ENCODE peak calls at places on chromosomes 13 and 19, in six cellular contexts. One of them, this sample, is unnamed. For H3K27me3 and H3K4me1, the result is how much of the 10 kb centered on the place peaks cover.

GRCh38 chr13:30735025-30735967 is at the start of gene ALOX5AP:
- DNase-seq in left ventricle myocardium inferior: no peak
- DNase-seq in psoas muscle: no peak
- DNase-seq in CD4-positive, alpha-beta memory T cell: peak
- DNase-seq in thyroid gland: no peak
- DNase-seq in heart left ventricle: no peak
- DNase-seq in this sample: no peak

GRCh38 chr13:114257014-114257413 is 22.3 kb downstream of the CDC16 start:
- DNase-seq in left ventricle myocardium inferior: no peak
- DNase-seq in psoas muscle: no peak
- DNase-seq in CD4-positive, alpha-beta memory T cell: no peak
- DNase-seq in thyroid gland: no peak
- DNase-seq in heart left ventricle: no peak
- DNase-seq in this sample: no peak

GRCh38 chr19:4338441-4339350 is at the start of gene STAP2:
- DNase-seq in left ventricle myocardium inferior: no peak
- DNase-seq in psoas muscle: no peak
- DNase-seq in CD4-positive, alpha-beta memory T cell: no peak
- DNase-seq in thyroid gland: peak
- DNase-seq in heart left ventricle: no peak
- DNase-seq in this sample: no peak

GRCh38 chr13:20812890-20813289 is 39.1 kb upstream of the EEF1AKMT1 start:
- DNase-seq in left ventricle myocardium inferior: no peak
- DNase-seq in psoas muscle: no peak
- DNase-seq in CD4-positive, alpha-beta memory T cell: no peak
- DNase-seq in thyroid gland: no peak
- DNase-seq in heart left ventricle: no peak
- DNase-seq in this sample: no peak

GRCh38 chr19:55213547-55213946 is 4.2 kb upstream of the PTPRH start:
- DNase-seq in left ventricle myocardium inferior: no peak
- DNase-seq in psoas muscle: no peak
- DNase-seq in CD4-positive, alpha-beta memory T cell: no peak
- DNase-seq in thyroid gland: no peak
- DNase-seq in heart left ventricle: no peak
- DNase-seq in this sample: no peak

GRCh38 chr13:46146898-46147297 is 35.1 kb downstream of the LCP1 start:
- DNase-seq in left ventricle myocardium inferior: no peak
- DNase-seq in psoas muscle: no peak
- DNase-seq in CD4-positive, alpha-beta memory T cell: no peak
- DNase-seq in thyroid gland: no peak
- DNase-seq in heart left ventricle: no peak
- DNase-seq in this sample: no peak

GRCh38 chr19:39046037-39046821 is 13.9 kb upstream of the FBXO27 start:
- DNase-seq in left ventricle myocardium inferior: no peak
- DNase-seq in psoas muscle: no peak
- DNase-seq in CD4-positive, alpha-beta memory T cell: no peak
- DNase-seq in thyroid gland: no peak
- DNase-seq in heart left ventricle: no peak
- DNase-seq in this sample: no peak

GRCh38 chr13:67238277-67238859 is 8.2 kb upstream of the PCDH9 start:
- DNase-seq in left ventricle myocardium inferior: no peak
- DNase-seq in psoas muscle: no peak
- DNase-seq in CD4-positive, alpha-beta memory T cell: no peak
- DNase-seq in thyroid gland: no peak
- DNase-seq in heart left ventricle: no peak
- DNase-seq in this sample: no peak

GRCh38 chr13:103638706-103639105 is 572.5 kb upstream of the SLC10A2 start:
- DNase-seq in left ventricle myocardium inferior: no peak
- DNase-seq in psoas muscle: no peak
- DNase-seq in CD4-positive, alpha-beta memory T cell: no peak
- DNase-seq in thyroid gland: no peak
- DNase-seq in heart left ventricle: peak
- DNase-seq in this sample: no peak

GRCh38 chr19:45322744-45323281 is at the start of gene CKM:
- DNase-seq in left ventricle myocardium inferior: peak
- DNase-seq in psoas muscle: peak
- DNase-seq in CD4-positive, alpha-beta memory T cell: no peak
- DNase-seq in thyroid gland: no peak
- DNase-seq in heart left ventricle: peak
- DNase-seq in this sample: peak

GRCh38 chr13:49789961-49790360 is 2.5 kb downstream of the KPNA3 start:
- DNase-seq in left ventricle myocardium inferior: no peak
- DNase-seq in psoas muscle: no peak
- DNase-seq in CD4-positive, alpha-beta memory T cell: no peak
- DNase-seq in thyroid gland: no peak
- DNase-seq in heart left ventricle: no peak
- DNase-seq in this sample: no peak

GRCh38 chr13:80477641-80478443 is 136.9 kb upstream of the SPRY2 start:
- DNase-seq in left ventricle myocardium inferior: no peak
- DNase-seq in psoas muscle: no peak
- DNase-seq in CD4-positive, alpha-beta memory T cell: no peak
- DNase-seq in thyroid gland: no peak
- DNase-seq in heart left ventricle: no peak
- DNase-seq in this sample: no peak

GRCh38 chr19:32269831-32270230 is 75.6 kb upstream of the ZNF507 start:
- DNase-seq in left ventricle myocardium inferior: no peak
- DNase-seq in psoas muscle: no peak
- DNase-seq in CD4-positive, alpha-beta memory T cell: no peak
- DNase-seq in thyroid gland: no peak
- DNase-seq in heart left ventricle: no peak
- DNase-seq in this sample: no peak

GRCh38 chr19:35207391-35207871 is 21.1 kb downstream of the FAM187B start:
- DNase-seq in left ventricle myocardium inferior: no peak
- DNase-seq in psoas muscle: no peak
- DNase-seq in CD4-positive, alpha-beta memory T cell: peak
- DNase-seq in thyroid gland: no peak
- DNase-seq in heart left ventricle: peak
- DNase-seq in this sample: no peak

GRCh38 chr13:91277013-91277676 is 70.3 kb upstream of the MIR17HG start:
- DNase-seq in left ventricle myocardium inferior: no peak
- DNase-seq in psoas muscle: no peak
- DNase-seq in CD4-positive, alpha-beta memory T cell: no peak
- DNase-seq in thyroid gland: no peak
- DNase-seq in heart left ventricle: no peak
- DNase-seq in this sample: no peak

GRCh38 chr13:110907951-110908898 is 6.6 kb downstream of the ANKRD10 start:
- DNase-seq in left ventricle myocardium inferior: no peak
- DNase-seq in psoas muscle: no peak
- DNase-seq in CD4-positive, alpha-beta memory T cell: no peak
- DNase-seq in thyroid gland: peak
- DNase-seq in heart left ventricle: no peak
- DNase-seq in this sample: no peak

GRCh38 chr13:97392020-97392419 is 41.9 kb upstream of the RAP2A start:
- DNase-seq in left ventricle myocardium inferior: no peak
- DNase-seq in psoas muscle: no peak
- DNase-seq in CD4-positive, alpha-beta memory T cell: no peak
- DNase-seq in thyroid gland: no peak
- DNase-seq in heart left ventricle: no peak
- DNase-seq in this sample: no peak

GRCh38 chr13:68025604-68026003 is 795.5 kb upstream of the PCDH9 start:
- DNase-seq in left ventricle myocardium inferior: no peak
- DNase-seq in psoas muscle: no peak
- DNase-seq in CD4-positive, alpha-beta memory T cell: no peak
- DNase-seq in thyroid gland: no peak
- DNase-seq in heart left ventricle: no peak
- DNase-seq in this sample: no peak

GRCh38 chr19:49065905-49066512 is 1.4 kb upstream of the NTF4 start:
- DNase-seq in left ventricle myocardium inferior: no peak
- DNase-seq in psoas muscle: peak
- DNase-seq in CD4-positive, alpha-beta memory T cell: no peak
- DNase-seq in thyroid gland: no peak
- DNase-seq in heart left ventricle: no peak
- DNase-seq in this sample: no peak

GRCh38 chr13:68304287-68304893 is 1074.3 kb upstream of the PCDH9 start:
- DNase-seq in left ventricle myocardium inferior: no peak
- DNase-seq in psoas muscle: no peak
- DNase-seq in CD4-positive, alpha-beta memory T cell: no peak
- DNase-seq in thyroid gland: no peak
- DNase-seq in heart left ventricle: no peak
- DNase-seq in this sample: no peak

GRCh38 chr13:110134801-110135200 is 172.2 kb downstream of the COL4A1 start:
- DNase-seq in left ventricle myocardium inferior: no peak
- DNase-seq in psoas muscle: no peak
- DNase-seq in CD4-positive, alpha-beta memory T cell: no peak
- DNase-seq in thyroid gland: no peak
- DNase-seq in heart left ventricle: no peak
- DNase-seq in this sample: peak

GRCh38 chr13:89343165-89343564 is 1672.0 kb downstream of the SLITRK5 start:
- DNase-seq in left ventricle myocardium inferior: no peak
- DNase-seq in psoas muscle: no peak
- DNase-seq in CD4-positive, alpha-beta memory T cell: no peak
- DNase-seq in thyroid gland: no peak
- DNase-seq in heart left ventricle: no peak
- DNase-seq in this sample: no peak

GRCh38 chr19:35722461-35722860 is 4.7 kb downstream of the KMT2B start:
- DNase-seq in left ventricle myocardium inferior: no peak
- DNase-seq in psoas muscle: no peak
- DNase-seq in CD4-positive, alpha-beta memory T cell: no peak
- DNase-seq in thyroid gland: no peak
- DNase-seq in heart left ventricle: no peak
- DNase-seq in this sample: no peak

GRCh38 chr13:99984463-99985242 is 3.1 kb downstream of the ZIC2 start:
- DNase-seq in left ventricle myocardium inferior: no peak
- DNase-seq in psoas muscle: no peak
- DNase-seq in CD4-positive, alpha-beta memory T cell: no peak
- DNase-seq in thyroid gland: no peak
- DNase-seq in heart left ventricle: no peak
- DNase-seq in this sample: no peak

GRCh38 chr19:16337809-16338469 is 13.3 kb downstream of the KLF2 start:
- DNase-seq in left ventricle myocardium inferior: no peak
- DNase-seq in psoas muscle: no peak
- DNase-seq in CD4-positive, alpha-beta memory T cell: no peak
- DNase-seq in thyroid gland: no peak
- DNase-seq in heart left ventricle: no peak
- DNase-seq in this sample: no peak
- H3K27me3 ChIP-seq in left ventricle myocardium inferior: under half
- H3K27me3 ChIP-seq in psoas muscle: under half
- H3K27me3 ChIP-seq in CD4-positive, alpha-beta memory T cell: under half
- H3K27me3 ChIP-seq in thyroid gland: under half
- H3K27me3 ChIP-seq in heart left ventricle: under half
- H3K27me3 ChIP-seq in this sample: under half

GRCh38 chr19:1239796-1240737 is 1.5 kb upstream of the ATP5F1D start:
- DNase-seq in left ventricle myocardium inferior: peak
- DNase-seq in psoas muscle: peak
- DNase-seq in CD4-positive, alpha-beta memory T cell: peak
- DNase-seq in thyroid gland: peak
- DNase-seq in heart left ventricle: peak
- DNase-seq in this sample: peak
- H3K4me1 ChIP-seq in left ventricle myocardium inferior: half or more
- H3K4me1 ChIP-seq in psoas muscle: under half
- H3K4me1 ChIP-seq in CD4-positive, alpha-beta memory T cell: half or more
- H3K4me1 ChIP-seq in thyroid gland: under half
- H3K4me1 ChIP-seq in heart left ventricle: under half
- H3K4me1 ChIP-seq in this sample: half or more

DNA sequence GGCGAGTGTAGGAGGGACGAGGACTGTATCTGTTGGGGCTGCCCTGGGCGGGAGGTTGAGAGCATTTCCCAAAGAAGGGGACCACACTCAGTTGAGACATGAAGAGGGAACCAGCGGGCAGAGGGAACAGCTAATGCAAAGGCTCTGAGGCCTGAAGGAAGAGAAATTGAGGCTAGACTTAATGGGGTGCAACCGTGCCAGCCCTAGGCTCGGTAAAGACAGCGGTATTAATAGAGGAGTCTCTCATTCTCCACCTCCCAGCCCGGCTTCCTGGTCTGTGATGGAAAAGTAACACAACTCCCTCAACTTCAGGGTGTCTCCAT is 1.2 kb downstream of the MPV17L2 start:
- DNase-seq in left ventricle myocardium inferior: no peak
- DNase-seq in psoas muscle: no peak
- DNase-seq in CD4-positive, alpha-beta memory T cell: no peak
- DNase-seq in thyroid gland: no peak
- DNase-seq in heart left ventricle: no peak
- DNase-seq in this sample: no peak
- H3K4me3 ChIP-seq in left ventricle myocardium inferior: peak
- H3K4me3 ChIP-seq in psoas muscle: peak
- H3K4me3 ChIP-seq in CD4-positive, alpha-beta memory T cell: peak
- H3K4me3 ChIP-seq in thyroid gland: no peak
- H3K4me3 ChIP-seq in heart left ventricle: peak
- H3K4me3 ChIP-seq in this sample: peak

GRCh38 chr19:33302974-33303790 is 848 bp upstream of the CEBPA start:
- DNase-seq in left ventricle myocardium inferior: peak
- DNase-seq in psoas muscle: peak
- DNase-seq in CD4-positive, alpha-beta memory T cell: peak
- DNase-seq in thyroid gland: peak
- DNase-seq in heart left ventricle: peak
- DNase-seq in this sample: peak

GRCh38 chr19:33302175-33302973 is at the start of gene CEBPA:
- DNase-seq in left ventricle myocardium inferior: peak
- DNase-seq in psoas muscle: peak
- DNase-seq in CD4-positive, alpha-beta memory T cell: peak
- DNase-seq in thyroid gland: peak
- DNase-seq in heart left ventricle: peak
- DNase-seq in this sample: peak

GRCh38 chr19:33306191-33306590 is 3.9 kb upstream of the CEBPA start:
- DNase-seq in left ventricle myocardium inferior: no peak
- DNase-seq in psoas muscle: no peak
- DNase-seq in CD4-positive, alpha-beta memory T cell: no peak
- DNase-seq in thyroid gland: no peak
- DNase-seq in heart left ventricle: no peak
- DNase-seq in this sample: no peak

GRCh38 chr19:33304760-33305647 is 2.7 kb upstream of the CEBPA start:
- DNase-seq in left ventricle myocardium inferior: no peak
- DNase-seq in psoas muscle: no peak
- DNase-seq in CD4-positive, alpha-beta memory T cell: no peak
- DNase-seq in thyroid gland: peak
- DNase-seq in heart left ventricle: no peak
- DNase-seq in this sample: no peak

DNA sequence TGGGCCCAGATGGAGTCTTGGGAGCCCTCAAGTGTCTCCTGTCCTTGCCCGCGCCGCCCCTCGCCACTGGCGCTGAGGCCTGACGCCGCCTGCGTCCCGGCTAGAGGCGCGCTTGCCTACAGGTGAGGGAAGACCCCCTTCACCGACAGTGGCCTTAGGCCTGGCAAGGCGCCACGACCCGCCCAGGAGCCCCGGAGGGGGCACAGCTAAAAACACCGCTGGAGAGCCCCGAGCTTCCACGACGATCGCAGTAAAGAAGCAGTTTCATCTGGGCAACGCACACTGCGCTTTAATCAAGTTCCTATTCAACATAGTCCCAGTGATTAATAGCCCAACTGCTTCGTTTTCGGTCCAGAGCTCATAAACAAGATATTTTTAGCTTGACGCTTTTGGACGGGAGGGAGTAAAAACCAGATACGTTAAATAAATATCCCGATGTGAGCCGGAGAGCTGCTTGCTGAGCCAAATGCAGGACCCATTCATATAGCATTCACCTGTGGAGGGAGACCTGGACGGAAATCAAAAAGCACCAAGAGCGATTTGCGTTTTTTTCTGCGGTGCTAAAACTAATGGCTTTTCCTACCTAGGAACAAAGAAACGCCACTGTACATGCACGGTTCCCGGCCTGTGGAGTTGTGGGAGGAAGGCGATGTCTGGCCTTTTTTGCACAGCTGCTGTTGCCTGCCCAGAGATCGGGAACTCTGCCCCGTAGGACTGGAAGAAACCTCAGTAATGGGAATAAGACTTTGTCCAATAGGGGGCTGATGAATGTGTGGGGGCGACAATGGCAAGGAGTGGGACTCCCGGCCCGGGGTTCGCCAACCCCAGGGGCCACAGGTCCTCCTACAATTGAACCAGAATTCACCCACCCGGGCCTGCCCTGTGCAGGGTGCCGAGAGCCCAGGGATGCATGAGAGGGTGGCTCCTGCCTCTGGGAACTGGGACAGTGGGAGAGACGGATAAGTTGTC is 1.7 kb upstream of the CEBPA start:
- DNase-seq in left ventricle myocardium inferior: no peak
- DNase-seq in psoas muscle: peak
- DNase-seq in CD4-positive, alpha-beta memory T cell: no peak
- DNase-seq in thyroid gland: peak
- DNase-seq in heart left ventricle: peak
- DNase-seq in this sample: no peak
- H3K27me3 ChIP-seq in left ventricle myocardium inferior: under half
- H3K27me3 ChIP-seq in psoas muscle: under half
- H3K27me3 ChIP-seq in CD4-positive, alpha-beta memory T cell: under half
- H3K27me3 ChIP-seq in thyroid gland: under half
- H3K27me3 ChIP-seq in heart left ventricle: under half
- H3K27me3 ChIP-seq in this sample: under half

This sample was measured in heart right ventricle.